ENCODE peak calls at places on chromosome 18, in seven cellular contexts. One of them, this sample, is unnamed.

GRCh38 chr18:37254256-37254880 is 311.2 kb downstream of the CELF4 start:
- DNase-seq in NCI-H446 treated with DMSO at 0.1 percent for 48 hours: no peak
- DNase-seq in activated CD4-positive, alpha-beta memory T cell treated with anti-CD3 and anti-CD28 coated beads, Interleukin-2, amount 10 ng/mL, durations not matched to agents 7 days and 5 days: no peak
- DNase-seq in NAMALWA: no peak
- DNase-seq in brain microvascular endothelial cell: no peak
- DNase-seq in stimulated activated CD4-positive, alpha-beta T cell treated with anti-CD3 and anti-CD28 coated beads, Interleukin-12 subunit alpha, Interleukin-12 subunit beta, amount 100 ng/mL, for 24 hours: no peak
- DNase-seq in T-helper 2 cell: no peak
- DNase-seq in this sample: no peak

GRCh38 chr18:3816601-3817363 is 366.8 kb downstream of the TGIF1 start:
- DNase-seq in stimulated activated CD4-positive, alpha-beta T cell treated with anti-CD3 and anti-CD28 coated beads, Interleukin-12 subunit alpha, Interleukin-12 subunit beta, amount 100 ng/mL, for 24 hours: no peak
- DNase-seq in brain microvascular endothelial cell: peak; percentile 65
- DNase-seq in T-helper 2 cell: no peak
- DNase-seq in activated CD4-positive, alpha-beta memory T cell treated with anti-CD3 and anti-CD28 coated beads, Interleukin-2, amount 10 ng/mL, durations not matched to agents 7 days and 5 days: no peak
- DNase-seq in NAMALWA: no peak
- DNase-seq in NCI-H446 treated with DMSO at 0.1 percent for 48 hours: no peak
- DNase-seq in this sample: no peak

GRCh38 chr18:36821681-36822080 is 7.1 kb downstream of the TPGS2 start:
- DNase-seq in NAMALWA: no peak
- DNase-seq in NCI-H446 treated with DMSO at 0.1 percent for 48 hours: no peak
- DNase-seq in activated CD4-positive, alpha-beta memory T cell treated with anti-CD3 and anti-CD28 coated beads, Interleukin-2, amount 10 ng/mL, durations not matched to agents 7 days and 5 days: no peak
- DNase-seq in stimulated activated CD4-positive, alpha-beta T cell treated with anti-CD3 and anti-CD28 coated beads, Interleukin-12 subunit alpha, Interleukin-12 subunit beta, amount 100 ng/mL, for 24 hours: no peak
- DNase-seq in T-helper 2 cell: no peak
- DNase-seq in brain microvascular endothelial cell: no peak
- DNase-seq in this sample: no peak

GRCh38 chr18:62516242-62516641 is 6.6 kb upstream of the ZCCHC2 start:
- DNase-seq in stimulated activated CD4-positive, alpha-beta T cell treated with anti-CD3 and anti-CD28 coated beads, Interleukin-12 subunit alpha, Interleukin-12 subunit beta, amount 100 ng/mL, for 24 hours: no peak
- DNase-seq in NCI-H446 treated with DMSO at 0.1 percent for 48 hours: no peak
- DNase-seq in NAMALWA: no peak
- DNase-seq in activated CD4-positive, alpha-beta memory T cell treated with anti-CD3 and anti-CD28 coated beads, Interleukin-2, amount 10 ng/mL, durations not matched to agents 7 days and 5 days: no peak
- DNase-seq in T-helper 2 cell: no peak
- DNase-seq in brain microvascular endothelial cell: no peak
- DNase-seq in this sample: no peak

GRCh38 chr18:50194623-50195532 is at the start of gene MYO5B:
- DNase-seq in T-helper 2 cell: peak; percentile 29
- DNase-seq in brain microvascular endothelial cell: no peak
- DNase-seq in NAMALWA: no peak
- DNase-seq in stimulated activated CD4-positive, alpha-beta T cell treated with anti-CD3 and anti-CD28 coated beads, Interleukin-12 subunit alpha, Interleukin-12 subunit beta, amount 100 ng/mL, for 24 hours: peak; percentile 44
- DNase-seq in activated CD4-positive, alpha-beta memory T cell treated with anti-CD3 and anti-CD28 coated beads, Interleukin-2, amount 10 ng/mL, durations not matched to agents 7 days and 5 days: peak; percentile 36
- DNase-seq in NCI-H446 treated with DMSO at 0.1 percent for 48 hours: no peak
- DNase-seq in this sample: peak; percentile 73

GRCh38 chr18:10757349-10757748 is 231.5 kb downstream of the NAPG start:
- DNase-seq in T-helper 2 cell: no peak
- DNase-seq in NAMALWA: no peak
- DNase-seq in stimulated activated CD4-positive, alpha-beta T cell treated with anti-CD3 and anti-CD28 coated beads, Interleukin-12 subunit alpha, Interleukin-12 subunit beta, amount 100 ng/mL, for 24 hours: no peak
- DNase-seq in brain microvascular endothelial cell: no peak
- DNase-seq in activated CD4-positive, alpha-beta memory T cell treated with anti-CD3 and anti-CD28 coated beads, Interleukin-2, amount 10 ng/mL, durations not matched to agents 7 days and 5 days: no peak
- DNase-seq in NCI-H446 treated with DMSO at 0.1 percent for 48 hours: no peak
- DNase-seq in this sample: no peak

GRCh38 chr18:79465392-79465991 is 69.8 kb downstream of the NFATC1 start:
- DNase-seq in NAMALWA: peak; percentile 80
- DNase-seq in brain microvascular endothelial cell: no peak
- DNase-seq in T-helper 2 cell: no peak
- DNase-seq in NCI-H446 treated with DMSO at 0.1 percent for 48 hours: no peak
- DNase-seq in activated CD4-positive, alpha-beta memory T cell treated with anti-CD3 and anti-CD28 coated beads, Interleukin-2, amount 10 ng/mL, durations not matched to agents 7 days and 5 days: no peak
- DNase-seq in stimulated activated CD4-positive, alpha-beta T cell treated with anti-CD3 and anti-CD28 coated beads, Interleukin-12 subunit alpha, Interleukin-12 subunit beta, amount 100 ng/mL, for 24 hours: no peak
- DNase-seq in this sample: no peak

GRCh38 chr18:60113396-60113795 is 213.6 kb downstream of the PMAIP1 start:
- DNase-seq in brain microvascular endothelial cell: no peak
- DNase-seq in activated CD4-positive, alpha-beta memory T cell treated with anti-CD3 and anti-CD28 coated beads, Interleukin-2, amount 10 ng/mL, durations not matched to agents 7 days and 5 days: no peak
- DNase-seq in NCI-H446 treated with DMSO at 0.1 percent for 48 hours: no peak
- DNase-seq in stimulated activated CD4-positive, alpha-beta T cell treated with anti-CD3 and anti-CD28 coated beads, Interleukin-12 subunit alpha, Interleukin-12 subunit beta, amount 100 ng/mL, for 24 hours: no peak
- DNase-seq in NAMALWA: no peak
- DNase-seq in T-helper 2 cell: no peak
- DNase-seq in this sample: no peak

GRCh38 chr18:74774486-74774885 is 176.8 kb downstream of the ZNF407 start:
- DNase-seq in NCI-H446 treated with DMSO at 0.1 percent for 48 hours: no peak
- DNase-seq in NAMALWA: no peak
- DNase-seq in stimulated activated CD4-positive, alpha-beta T cell treated with anti-CD3 and anti-CD28 coated beads, Interleukin-12 subunit alpha, Interleukin-12 subunit beta, amount 100 ng/mL, for 24 hours: no peak
- DNase-seq in T-helper 2 cell: no peak
- DNase-seq in brain microvascular endothelial cell: no peak
- DNase-seq in activated CD4-positive, alpha-beta memory T cell treated with anti-CD3 and anti-CD28 coated beads, Interleukin-2, amount 10 ng/mL, durations not matched to agents 7 days and 5 days: no peak
- DNase-seq in this sample: no peak

GRCh38 chr18:30903566-30903965 is 139.0 kb downstream of the DSC3 start:
- DNase-seq in NAMALWA: no peak
- DNase-seq in activated CD4-positive, alpha-beta memory T cell treated with anti-CD3 and anti-CD28 coated beads, Interleukin-2, amount 10 ng/mL, durations not matched to agents 7 days and 5 days: no peak
- DNase-seq in stimulated activated CD4-positive, alpha-beta T cell treated with anti-CD3 and anti-CD28 coated beads, Interleukin-12 subunit alpha, Interleukin-12 subunit beta, amount 100 ng/mL, for 24 hours: no peak
- DNase-seq in NCI-H446 treated with DMSO at 0.1 percent for 48 hours: no peak
- DNase-seq in T-helper 2 cell: no peak
- DNase-seq in brain microvascular endothelial cell: no peak
- DNase-seq in this sample: no peak

GRCh38 chr18:30094556-30094955 is 948.0 kb downstream of the DSC3 start:
- DNase-seq in NCI-H446 treated with DMSO at 0.1 percent for 48 hours: no peak
- DNase-seq in brain microvascular endothelial cell: no peak
- DNase-seq in NAMALWA: no peak
- DNase-seq in T-helper 2 cell: no peak
- DNase-seq in stimulated activated CD4-positive, alpha-beta T cell treated with anti-CD3 and anti-CD28 coated beads, Interleukin-12 subunit alpha, Interleukin-12 subunit beta, amount 100 ng/mL, for 24 hours: no peak
- DNase-seq in activated CD4-positive, alpha-beta memory T cell treated with anti-CD3 and anti-CD28 coated beads, Interleukin-2, amount 10 ng/mL, durations not matched to agents 7 days and 5 days: no peak
- DNase-seq in this sample: no peak

GRCh38 chr18:6497543-6497942 is 82.8 kb upstream of the L3MBTL4 start:
- DNase-seq in T-helper 2 cell: no peak
- DNase-seq in NCI-H446 treated with DMSO at 0.1 percent for 48 hours: no peak
- DNase-seq in activated CD4-positive, alpha-beta memory T cell treated with anti-CD3 and anti-CD28 coated beads, Interleukin-2, amount 10 ng/mL, durations not matched to agents 7 days and 5 days: no peak
- DNase-seq in stimulated activated CD4-positive, alpha-beta T cell treated with anti-CD3 and anti-CD28 coated beads, Interleukin-12 subunit alpha, Interleukin-12 subunit beta, amount 100 ng/mL, for 24 hours: no peak
- DNase-seq in NAMALWA: no peak
- DNase-seq in brain microvascular endothelial cell: no peak
- DNase-seq in this sample: no peak

GRCh38 chr18:79576686-79577351 is 102.8 kb upstream of the CTDP1 start:
- DNase-seq in brain microvascular endothelial cell: no peak
- DNase-seq in activated CD4-positive, alpha-beta memory T cell treated with anti-CD3 and anti-CD28 coated beads, Interleukin-2, amount 10 ng/mL, durations not matched to agents 7 days and 5 days: no peak
- DNase-seq in stimulated activated CD4-positive, alpha-beta T cell treated with anti-CD3 and anti-CD28 coated beads, Interleukin-12 subunit alpha, Interleukin-12 subunit beta, amount 100 ng/mL, for 24 hours: no peak
- DNase-seq in T-helper 2 cell: no peak
- DNase-seq in NCI-H446 treated with DMSO at 0.1 percent for 48 hours: peak; percentile 75
- DNase-seq in NAMALWA: no peak
- DNase-seq in this sample: peak; percentile 38

GRCh38 chr18:34660572-34660971 is 49.5 kb upstream of the DTNA start:
- DNase-seq in stimulated activated CD4-positive, alpha-beta T cell treated with anti-CD3 and anti-CD28 coated beads, Interleukin-12 subunit alpha, Interleukin-12 subunit beta, amount 100 ng/mL, for 24 hours: no peak
- DNase-seq in T-helper 2 cell: no peak
- DNase-seq in activated CD4-positive, alpha-beta memory T cell treated with anti-CD3 and anti-CD28 coated beads, Interleukin-2, amount 10 ng/mL, durations not matched to agents 7 days and 5 days: no peak
- DNase-seq in NAMALWA: no peak
- DNase-seq in NCI-H446 treated with DMSO at 0.1 percent for 48 hours: no peak
- DNase-seq in brain microvascular endothelial cell: no peak
- DNase-seq in this sample: no peak

GRCh38 chr18:72161686-72162085 is 382.5 kb downstream of the CBLN2 start:
- DNase-seq in brain microvascular endothelial cell: no peak
- DNase-seq in NCI-H446 treated with DMSO at 0.1 percent for 48 hours: no peak
- DNase-seq in stimulated activated CD4-positive, alpha-beta T cell treated with anti-CD3 and anti-CD28 coated beads, Interleukin-12 subunit alpha, Interleukin-12 subunit beta, amount 100 ng/mL, for 24 hours: no peak
- DNase-seq in T-helper 2 cell: no peak
- DNase-seq in activated CD4-positive, alpha-beta memory T cell treated with anti-CD3 and anti-CD28 coated beads, Interleukin-2, amount 10 ng/mL, durations not matched to agents 7 days and 5 days: no peak
- DNase-seq in NAMALWA: no peak
- DNase-seq in this sample: no peak

GRCh38 chr18:3035635-3036034 is 22.7 kb upstream of the LPIN2 start:
- DNase-seq in T-helper 2 cell: no peak
- DNase-seq in NAMALWA: no peak
- DNase-seq in NCI-H446 treated with DMSO at 0.1 percent for 48 hours: no peak
- DNase-seq in brain microvascular endothelial cell: no peak
- DNase-seq in stimulated activated CD4-positive, alpha-beta T cell treated with anti-CD3 and anti-CD28 coated beads, Interleukin-12 subunit alpha, Interleukin-12 subunit beta, amount 100 ng/mL, for 24 hours: no peak
- DNase-seq in activated CD4-positive, alpha-beta memory T cell treated with anti-CD3 and anti-CD28 coated beads, Interleukin-2, amount 10 ng/mL, durations not matched to agents 7 days and 5 days: no peak
- DNase-seq in this sample: no peak

GRCh38 chr18:5747678-5748077 is 147.6 kb downstream of the TMEM200C start:
- DNase-seq in NCI-H446 treated with DMSO at 0.1 percent for 48 hours: no peak
- DNase-seq in stimulated activated CD4-positive, alpha-beta T cell treated with anti-CD3 and anti-CD28 coated beads, Interleukin-12 subunit alpha, Interleukin-12 subunit beta, amount 100 ng/mL, for 24 hours: no peak
- DNase-seq in activated CD4-positive, alpha-beta memory T cell treated with anti-CD3 and anti-CD28 coated beads, Interleukin-2, amount 10 ng/mL, durations not matched to agents 7 days and 5 days: no peak
- DNase-seq in NAMALWA: no peak
- DNase-seq in T-helper 2 cell: no peak
- DNase-seq in brain microvascular endothelial cell: no peak
- DNase-seq in this sample: no peak

GRCh38 chr18:63303562-63303961 is 16.0 kb downstream of the BCL2 start:
- DNase-seq in activated CD4-positive, alpha-beta memory T cell treated with anti-CD3 and anti-CD28 coated beads, Interleukin-2, amount 10 ng/mL, durations not matched to agents 7 days and 5 days: no peak
- DNase-seq in NCI-H446 treated with DMSO at 0.1 percent for 48 hours: no peak
- DNase-seq in NAMALWA: no peak
- DNase-seq in brain microvascular endothelial cell: no peak
- DNase-seq in stimulated activated CD4-positive, alpha-beta T cell treated with anti-CD3 and anti-CD28 coated beads, Interleukin-12 subunit alpha, Interleukin-12 subunit beta, amount 100 ng/mL, for 24 hours: no peak
- DNase-seq in T-helper 2 cell: no peak
- DNase-seq in this sample: no peak

GRCh38 chr18:48345596-48345995 is 63.6 kb downstream of the ZBTB7C start:
- DNase-seq in NCI-H446 treated with DMSO at 0.1 percent for 48 hours: no peak
- DNase-seq in stimulated activated CD4-positive, alpha-beta T cell treated with anti-CD3 and anti-CD28 coated beads, Interleukin-12 subunit alpha, Interleukin-12 subunit beta, amount 100 ng/mL, for 24 hours: no peak
- DNase-seq in NAMALWA: peak; percentile 13
- DNase-seq in T-helper 2 cell: no peak
- DNase-seq in brain microvascular endothelial cell: peak; percentile 9
- DNase-seq in activated CD4-positive, alpha-beta memory T cell treated with anti-CD3 and anti-CD28 coated beads, Interleukin-2, amount 10 ng/mL, durations not matched to agents 7 days and 5 days: no peak
- DNase-seq in this sample: no peak

GRCh38 chr18:77822552-77823138 is 573.0 kb downstream of the GALR1 start:
- DNase-seq in brain microvascular endothelial cell: no peak
- DNase-seq in NCI-H446 treated with DMSO at 0.1 percent for 48 hours: no peak
- DNase-seq in T-helper 2 cell: no peak
- DNase-seq in activated CD4-positive, alpha-beta memory T cell treated with anti-CD3 and anti-CD28 coated beads, Interleukin-2, amount 10 ng/mL, durations not matched to agents 7 days and 5 days: no peak
- DNase-seq in stimulated activated CD4-positive, alpha-beta T cell treated with anti-CD3 and anti-CD28 coated beads, Interleukin-12 subunit alpha, Interleukin-12 subunit beta, amount 100 ng/mL, for 24 hours: no peak
- DNase-seq in NAMALWA: no peak
- DNase-seq in this sample: no peak

GRCh38 chr18:49854681-49855080 is 41.3 kb upstream of the ACAA2 start:
- DNase-seq in brain microvascular endothelial cell: no peak
- DNase-seq in stimulated activated CD4-positive, alpha-beta T cell treated with anti-CD3 and anti-CD28 coated beads, Interleukin-12 subunit alpha, Interleukin-12 subunit beta, amount 100 ng/mL, for 24 hours: no peak
- DNase-seq in NAMALWA: no peak
- DNase-seq in T-helper 2 cell: no peak
- DNase-seq in activated CD4-positive, alpha-beta memory T cell treated with anti-CD3 and anti-CD28 coated beads, Interleukin-2, amount 10 ng/mL, durations not matched to agents 7 days and 5 days: no peak
- DNase-seq in NCI-H446 treated with DMSO at 0.1 percent for 48 hours: no peak
- DNase-seq in this sample: no peak

GRCh38 chr18:21955757-21956652 is 213.4 kb upstream of the GATA6 start:
- DNase-seq in activated CD4-positive, alpha-beta memory T cell treated with anti-CD3 and anti-CD28 coated beads, Interleukin-2, amount 10 ng/mL, durations not matched to agents 7 days and 5 days: peak; percentile 79
- DNase-seq in NCI-H446 treated with DMSO at 0.1 percent for 48 hours: peak; percentile 8
- DNase-seq in NAMALWA: peak; percentile 84
- DNase-seq in T-helper 2 cell: peak; percentile 69
- DNase-seq in brain microvascular endothelial cell: peak; percentile 67
- DNase-seq in stimulated activated CD4-positive, alpha-beta T cell treated with anti-CD3 and anti-CD28 coated beads, Interleukin-12 subunit alpha, Interleukin-12 subunit beta, amount 100 ng/mL, for 24 hours: peak; percentile 77
- DNase-seq in this sample: peak; percentile 40

GRCh38 chr18:57910817-57911216 is 107.7 kb upstream of the ATP8B1 start:
- DNase-seq in activated CD4-positive, alpha-beta memory T cell treated with anti-CD3 and anti-CD28 coated beads, Interleukin-2, amount 10 ng/mL, durations not matched to agents 7 days and 5 days: peak; percentile 21
- DNase-seq in T-helper 2 cell: no peak
- DNase-seq in NCI-H446 treated with DMSO at 0.1 percent for 48 hours: no peak
- DNase-seq in brain microvascular endothelial cell: no peak
- DNase-seq in NAMALWA: peak; percentile 68
- DNase-seq in stimulated activated CD4-positive, alpha-beta T cell treated with anti-CD3 and anti-CD28 coated beads, Interleukin-12 subunit alpha, Interleukin-12 subunit beta, amount 100 ng/mL, for 24 hours: peak; percentile 13
- DNase-seq in this sample: no peak

GRCh38 chr18:26088482-26088881 is 1.9 kb downstream of the SS18 start:
- DNase-seq in brain microvascular endothelial cell: no peak
- DNase-seq in T-helper 2 cell: no peak
- DNase-seq in NAMALWA: peak; percentile 33
- DNase-seq in NCI-H446 treated with DMSO at 0.1 percent for 48 hours: no peak
- DNase-seq in stimulated activated CD4-positive, alpha-beta T cell treated with anti-CD3 and anti-CD28 coated beads, Interleukin-12 subunit alpha, Interleukin-12 subunit beta, amount 100 ng/mL, for 24 hours: no peak
- DNase-seq in activated CD4-positive, alpha-beta memory T cell treated with anti-CD3 and anti-CD28 coated beads, Interleukin-2, amount 10 ng/mL, durations not matched to agents 7 days and 5 days: no peak
- DNase-seq in this sample: no peak

GRCh38 chr18:26479065-26479685 is 69.2 kb downstream of the KCTD1 start:
- DNase-seq in activated CD4-positive, alpha-beta memory T cell treated with anti-CD3 and anti-CD28 coated beads, Interleukin-2, amount 10 ng/mL, durations not matched to agents 7 days and 5 days: no peak
- DNase-seq in brain microvascular endothelial cell: no peak
- DNase-seq in T-helper 2 cell: no peak
- DNase-seq in stimulated activated CD4-positive, alpha-beta T cell treated with anti-CD3 and anti-CD28 coated beads, Interleukin-12 subunit alpha, Interleukin-12 subunit beta, amount 100 ng/mL, for 24 hours: no peak
- DNase-seq in NAMALWA: no peak
- DNase-seq in NCI-H446 treated with DMSO at 0.1 percent for 48 hours: no peak
- DNase-seq in this sample: no peak

GRCh38 chr18:47595816-47596501 is 334.5 kb downstream of the SMAD2 start:
- DNase-seq in NCI-H446 treated with DMSO at 0.1 percent for 48 hours: no peak
- DNase-seq in stimulated activated CD4-positive, alpha-beta T cell treated with anti-CD3 and anti-CD28 coated beads, Interleukin-12 subunit alpha, Interleukin-12 subunit beta, amount 100 ng/mL, for 24 hours: peak; percentile 3
- DNase-seq in NAMALWA: peak; percentile 39
- DNase-seq in activated CD4-positive, alpha-beta memory T cell treated with anti-CD3 and anti-CD28 coated beads, Interleukin-2, amount 10 ng/mL, durations not matched to agents 7 days and 5 days: no peak
- DNase-seq in T-helper 2 cell: no peak
- DNase-seq in brain microvascular endothelial cell: no peak
- DNase-seq in this sample: no peak

GRCh38 chr18:13268035-13268700 is 49.6 kb downstream of the LDLRAD4 start:
- DNase-seq in T-helper 2 cell: no peak
- DNase-seq in NAMALWA: no peak
- DNase-seq in brain microvascular endothelial cell: peak; percentile 19
- DNase-seq in stimulated activated CD4-positive, alpha-beta T cell treated with anti-CD3 and anti-CD28 coated beads, Interleukin-12 subunit alpha, Interleukin-12 subunit beta, amount 100 ng/mL, for 24 hours: no peak
- DNase-seq in activated CD4-positive, alpha-beta memory T cell treated with anti-CD3 and anti-CD28 coated beads, Interleukin-2, amount 10 ng/mL, durations not matched to agents 7 days and 5 days: no peak
- DNase-seq in NCI-H446 treated with DMSO at 0.1 percent for 48 hours: no peak
- DNase-seq in this sample: peak; percentile 78

GRCh38 chr18:13726972-13727331 is 479 bp downstream of the RNMT start:
- DNase-seq in activated CD4-positive, alpha-beta memory T cell treated with anti-CD3 and anti-CD28 coated beads, Interleukin-2, amount 10 ng/mL, durations not matched to agents 7 days and 5 days: peak; percentile 37
- DNase-seq in T-helper 2 cell: no peak
- DNase-seq in brain microvascular endothelial cell: peak; percentile 55
- DNase-seq in NCI-H446 treated with DMSO at 0.1 percent for 48 hours: no peak
- DNase-seq in NAMALWA: peak; percentile 48
- DNase-seq in stimulated activated CD4-positive, alpha-beta T cell treated with anti-CD3 and anti-CD28 coated beads, Interleukin-12 subunit alpha, Interleukin-12 subunit beta, amount 100 ng/mL, for 24 hours: peak; percentile 5
- DNase-seq in this sample: no peak

GRCh38 chr18:52313213-52313612 is 26.8 kb upstream of the DCC start:
- DNase-seq in activated CD4-positive, alpha-beta memory T cell treated with anti-CD3 and anti-CD28 coated beads, Interleukin-2, amount 10 ng/mL, durations not matched to agents 7 days and 5 days: no peak
- DNase-seq in NAMALWA: no peak
- DNase-seq in NCI-H446 treated with DMSO at 0.1 percent for 48 hours: no peak
- DNase-seq in T-helper 2 cell: no peak
- DNase-seq in brain microvascular endothelial cell: no peak
- DNase-seq in stimulated activated CD4-positive, alpha-beta T cell treated with anti-CD3 and anti-CD28 coated beads, Interleukin-12 subunit alpha, Interleukin-12 subunit beta, amount 100 ng/mL, for 24 hours: no peak
- DNase-seq in this sample: no peak

GRCh38 chr18:74251297-74252031 is 40.3 kb downstream of the CYB5A start:
- DNase-seq in stimulated activated CD4-positive, alpha-beta T cell treated with anti-CD3 and anti-CD28 coated beads, Interleukin-12 subunit alpha, Interleukin-12 subunit beta, amount 100 ng/mL, for 24 hours: no peak
- DNase-seq in NAMALWA: no peak
- DNase-seq in activated CD4-positive, alpha-beta memory T cell treated with anti-CD3 and anti-CD28 coated beads, Interleukin-2, amount 10 ng/mL, durations not matched to agents 7 days and 5 days: no peak
- DNase-seq in brain microvascular endothelial cell: peak; percentile 65
- DNase-seq in T-helper 2 cell: no peak
- DNase-seq in NCI-H446 treated with DMSO at 0.1 percent for 48 hours: no peak
- DNase-seq in this sample: no peak

GRCh38 chr18:25921677-25922421 is 168.6 kb downstream of the SS18 start:
- DNase-seq in T-helper 2 cell: no peak
- DNase-seq in activated CD4-positive, alpha-beta memory T cell treated with anti-CD3 and anti-CD28 coated beads, Interleukin-2, amount 10 ng/mL, durations not matched to agents 7 days and 5 days: peak; percentile 39
- DNase-seq in NAMALWA: peak; percentile 91
- DNase-seq in stimulated activated CD4-positive, alpha-beta T cell treated with anti-CD3 and anti-CD28 coated beads, Interleukin-12 subunit alpha, Interleukin-12 subunit beta, amount 100 ng/mL, for 24 hours: peak; percentile 33
- DNase-seq in brain microvascular endothelial cell: peak; percentile 22
- DNase-seq in NCI-H446 treated with DMSO at 0.1 percent for 48 hours: no peak
- DNase-seq in this sample: no peak

GRCh38 chr18:80176334-80177080 is 67.4 kb downstream of the ADNP2 start:
- DNase-seq in stimulated activated CD4-positive, alpha-beta T cell treated with anti-CD3 and anti-CD28 coated beads, Interleukin-12 subunit alpha, Interleukin-12 subunit beta, amount 100 ng/mL, for 24 hours: no peak
- DNase-seq in T-helper 2 cell: no peak
- DNase-seq in NAMALWA: no peak
- DNase-seq in activated CD4-positive, alpha-beta memory T cell treated with anti-CD3 and anti-CD28 coated beads, Interleukin-2, amount 10 ng/mL, durations not matched to agents 7 days and 5 days: no peak
- DNase-seq in NCI-H446 treated with DMSO at 0.1 percent for 48 hours: no peak
- DNase-seq in brain microvascular endothelial cell: no peak
- DNase-seq in this sample: no peak